ENCODE peak calls at places on chromosomes 6 and 20, in eight cellular contexts. N is germinal center, F is fibroblast of villous mesenchyme, W is Calu3, R is WERI-Rb-1, L is H4, M is SHP77, Y is kidney tubule cell. U is an unnamed sample.

GRCh38 chr6:154606457-154606856 is 96.0 kb upstream of the CNKSR3 start:
- DNase-seq in N (peak), F (no peak), W (peak), R (no peak), L (no peak), M (no peak), Y (peak), U (no peak)

GRCh38 chr20:55252525-55252924 is 752.8 kb downstream of the CBLN4 start:
- DNase-seq in N (no peak), F (no peak), W (no peak), R (no peak), L (peak), M (no peak), Y (no peak), U (no peak)

GRCh38 chr6:105900120-105900937 is 185.8 kb upstream of the PRDM1 start:
- DNase-seq in N (no peak), F (peak), W (no peak), R (peak), L (no peak), M (no peak), Y (no peak), U (peak)

GRCh38 chr6:23349521-23350147 is 776.4 kb upstream of the NRSN1 start:
- DNase-seq in N (no peak), F (peak), W (peak), R (no peak), L (peak), M (peak), Y (peak), U (peak)

GRCh38 chr20:41664584-41664983 is 46.4 kb upstream of the CHD6 start:
- DNase-seq in N (peak), F (peak), W (no peak), R (no peak), L (peak), M (no peak), Y (no peak), U (peak)

GRCh38 chr6:97186416-97186999 is 96.5 kb downstream of the MMS22L start:
- DNase-seq in N (peak), F (peak), W (peak), R (peak), L (peak), M (peak), Y (peak), U (peak)

GRCh38 chr20:12906401-12906800 is 102.4 kb upstream of the SPTLC3 start:
- DNase-seq in N (no peak), F (no peak), W (no peak), R (no peak), L (no peak), M (no peak), Y (peak), U (no peak)

GRCh38 chr20:23336476-23336875 is 14.1 kb upstream of the NXT1 start:
- DNase-seq in N (no peak), F (no peak), W (no peak), R (no peak), L (no peak), M (no peak), Y (no peak), U (no peak)

GRCh38 chr6:166989427-166990034 is 9.7 kb upstream of the CEP43 start:
- DNase-seq in N (peak), F (peak), W (peak), R (no peak), L (peak), M (peak), Y (peak), U (peak)

GRCh38 chr6:41970436-41970846 is 28.8 kb upstream of the CCND3 start:
- DNase-seq in N (no peak), F (peak), W (no peak), R (no peak), L (peak), M (no peak), Y (peak), U (peak)

GRCh38 chr6:164692772-164693171 is 616.6 kb downstream of the C6orf118 start:
- DNase-seq in N (no peak), F (no peak), W (no peak), R (no peak), L (no peak), M (no peak), Y (no peak), U (no peak)

GRCh38 chr6:168223150-168223549 is 96.4 kb downstream of the DACT2 start:
- DNase-seq in N (no peak), F (no peak), W (no peak), R (no peak), L (no peak), M (no peak), Y (no peak), U (no peak)

GRCh38 chr6:114362957-114363356 is 20.1 kb upstream of the HS3ST5 start:
- DNase-seq in N (no peak), F (no peak), W (no peak), R (no peak), L (no peak), M (no peak), Y (no peak), U (no peak)

GRCh38 chr6:113654396-113654795 is 202.7 kb upstream of the MARCKS start:
- DNase-seq in N (no peak), F (no peak), W (peak), R (no peak), L (peak), M (no peak), Y (peak), U (peak)

GRCh38 chr6:74100719-74101287 is 404.8 kb downstream of the CD109 start:
- DNase-seq in N (no peak), F (no peak), W (no peak), R (no peak), L (no peak), M (no peak), Y (no peak), U (no peak)

GRCh38 chr20:6120491-6120988 is 2.3 kb downstream of the FERMT1 start:
- DNase-seq in N (no peak), F (no peak), W (no peak), R (no peak), L (no peak), M (no peak), Y (no peak), U (no peak)

GRCh38 chr6:158584236-158584651 is 24.4 kb downstream of the TMEM181 start:
- DNase-seq in N (no peak), F (no peak), W (no peak), R (no peak), L (no peak), M (no peak), Y (no peak), U (no peak)

GRCh38 chr6:167047554-167047953 is 48.4 kb downstream of the CEP43 start:
- DNase-seq in N (peak), F (no peak), W (no peak), R (no peak), L (no peak), M (no peak), Y (no peak), U (no peak)

GRCh38 chr6:23659125-23659524 is 466.9 kb upstream of the NRSN1 start:
- DNase-seq in N (no peak), F (peak), W (peak), R (peak), L (peak), M (peak), Y (peak), U (peak)

GRCh38 chr20:57661201-57662027 is 41.2 kb upstream of the ZBP1 start:
- DNase-seq in N (no peak), F (no peak), W (no peak), R (peak), L (no peak), M (no peak), Y (no peak), U (no peak)

GRCh38 chr6:50087231-50087954 is 37.7 kb upstream of the DEFB112 start:
- DNase-seq in N (no peak), F (no peak), W (peak), R (no peak), L (peak), M (no peak), Y (peak), U (no peak)

GRCh38 chr6:11278207-11278559 is 45.7 kb upstream of the NEDD9 start:
- DNase-seq in N (no peak), F (no peak), W (no peak), R (no peak), L (no peak), M (no peak), Y (no peak), U (no peak)

U was measured in dermis blood vessel endothelial cell.